ENCODE peak calls at places on chromosomes 16 and 17, in nine cellular contexts. R is fibroblast of mammary gland; G is glomerular endothelial cell; O is stimulated activated CD8-positive, alpha-beta memory T cell treated with anti-CD3 and anti-CD28 coated beads, Interleukin-7, amount 100 ng/mL, for 1 hour; P is SHP77; A is RPMI7951; T is central memory CD8-positive, alpha-beta T cell; V is amniotic stem cell; M is glutamatergic neuron. K is an unnamed sample.

GRCh38 chr16:68902376-68903345 is 59.3 kb downstream of the TANGO6 start:
- DNase-seq in P (peak), A (peak), G (no peak), O (no peak), V (peak), T (no peak), M (peak), R (peak), K (no peak)

GRCh38 chr16:88365244-88365865 is 17.4 kb upstream of the ZNF469 start:
- DNase-seq in T (no peak), P (no peak), R (no peak), A (no peak), G (no peak), V (no peak), O (no peak), M (peak), K (no peak)

GRCh38 chr17:29007456-29008455 is 1.9 kb upstream of the SEZ6 start:
- DNase-seq in G (no peak), M (no peak), V (no peak), O (no peak), R (peak), P (no peak), T (no peak), A (peak), K (no peak)

GRCh38 chr16:56637814-56638750 is at the start of gene MT1A:
- DNase-seq in V (no peak), G (no peak), P (no peak), A (peak), R (peak), T (no peak), M (peak), O (no peak), K (peak)

GRCh38 chr17:3003401-3004149 is 59.8 kb downstream of the OR1D5 start:
- DNase-seq in P (peak), G (no peak), R (no peak), T (no peak), A (no peak), V (no peak), M (no peak), O (no peak), K (no peak)

GRCh38 chr16:47046726-47047602 is 73.5 kb upstream of the DNAJA2 start:
- DNase-seq in R (no peak), O (no peak), V (no peak), P (no peak), G (no peak), M (no peak), A (no peak), T (no peak), K (no peak)

GRCh38 chr17:16419929-16420271 is 4.5 kb downstream of the TRPV2 start:
- DNase-seq in T (no peak), O (no peak), V (no peak), A (peak), P (no peak), G (no peak), R (peak), M (no peak), K (no peak)

GRCh38 chr17:18248300-18248731 is 10.2 kb downstream of the FLII start:
- DNase-seq in P (peak), O (peak), M (peak), T (peak), G (no peak), R (peak), A (peak), V (peak), K (peak)

GRCh38 chr17:75774471-75774987 is 9.5 kb upstream of the GALK1 start:
- DNase-seq in R (no peak), G (no peak), T (no peak), M (no peak), P (no peak), A (no peak), V (no peak), O (no peak), K (no peak)

GRCh38 chr16:17160285-17160854 is 310.4 kb downstream of the XYLT1 start:
- DNase-seq in O (no peak), R (no peak), A (no peak), V (no peak), M (peak), T (no peak), P (peak), G (no peak), K (no peak)